ENCODE peak calls at places on chromosomes 13 and 19, in six cellular contexts. U is left kidney; Z is stimulated activated CD4-positive, alpha-beta T cell treated with anti-CD3 and anti-CD28 coated beads, Interleukin-15, amount 100 ng/mL, for 24 hours; E is left cardiac atrium; W is T-helper 1 cell; P is KG1. J is an unnamed sample.

GRCh38 chr19:7870571-7871279 is 3.5 kb downstream of the PRR36 start:
- DNase-seq in U (peak), Z (peak), E (peak), W (peak), P (no peak), J (peak)

GRCh38 chr19:46372901-46373572 is 26.1 kb downstream of the PPP5C start:
- DNase-seq in U (no peak), Z (no peak), E (no peak), W (no peak), P (no peak), J (no peak)

GRCh38 chr13:34611678-34612077 is 330.4 kb upstream of the NBEA start:
- DNase-seq in U (peak), Z (no peak), E (no peak), W (no peak), P (no peak), J (no peak)

GRCh38 chr19:20482721-20483120 is 82.9 kb downstream of the ZNF737 start:
- DNase-seq in U (peak), Z (peak), E (no peak), W (peak), P (no peak), J (no peak)

GRCh38 chr13:98216135-98216565 is 39.1 kb upstream of the RNF113B start:
- DNase-seq in U (no peak), Z (no peak), E (peak), W (no peak), P (no peak), J (no peak)

GRCh38 chr19:14027856-14028450 is at the start of gene RLN3:
- DNase-seq in U (no peak), Z (no peak), E (no peak), W (no peak), P (no peak), J (no peak)

GRCh38 chr19:28130066-28130511 is 1082.9 kb downstream of the UQCRFS1 start:
- DNase-seq in U (peak), Z (no peak), E (no peak), W (no peak), P (no peak), J (no peak)

GRCh38 chr19:54388001-54388802 is 23.5 kb upstream of the LAIR1 start:
- DNase-seq in U (peak), Z (peak), E (no peak), W (peak), P (peak), J (peak)

GRCh38 chr13:67229438-67230242 is 496 bp downstream of the PCDH9 start:
- DNase-seq in U (no peak), Z (no peak), E (no peak), W (no peak), P (no peak), J (no peak)

GRCh38 chr19:939922-940321 is 14.1 kb downstream of the ARID3A start:
- DNase-seq in U (no peak), Z (no peak), E (no peak), W (no peak), P (no peak), J (no peak)

GRCh38 chr19:17846146-17846545 is 1.6 kb downstream of the JAK3 start:
- DNase-seq in U (no peak), Z (peak), E (no peak), W (peak), P (no peak), J (no peak)

GRCh38 chr13:44004881-44005280 is 125.2 kb downstream of the LACC1 start:
- DNase-seq in U (no peak), Z (no peak), E (no peak), W (no peak), P (no peak), J (no peak)

GRCh38 chr19:11175920-11176319 is 20.3 kb upstream of the SPC24 start:
- DNase-seq in U (no peak), Z (no peak), E (no peak), W (no peak), P (no peak), J (no peak)

GRCh38 chr13:112806761-112807652 is 117.2 kb downstream of the ATP11A start:
- DNase-seq in U (peak), Z (no peak), E (no peak), W (no peak), P (no peak), J (no peak)

GRCh38 chr13:92959790-92960189 is 266.8 kb upstream of the GPC6 start:
- DNase-seq in U (no peak), Z (no peak), E (no peak), W (no peak), P (no peak), J (no peak)

J was measured in AML-193.